ENCODE peak calls at places on chromosomes 16 and 17, in four cellular contexts. F is activated CD4-positive, CD25-positive, alpha-beta regulatory T cell; V is CD8-positive, alpha-beta memory T cell; R is iris pigment epithelial cell. O is an unnamed sample.

GRCh38 chr16:3963203-3963602 is 82.7 kb upstream of the CREBBP start:
- DNase-seq in F (no peak), V (peak), R (no peak), O (peak)

GRCh38 chr17:39665642-39666221 is 583 bp downstream of the TCAP start:
- DNase-seq in F (no peak), R (no peak), V (no peak), O (no peak)

GRCh38 chr16:23434380-23434779 is 18.6 kb downstream of the COG7 start:
- DNase-seq in F (no peak), R (peak), V (peak), O (peak)

GRCh38 chr16:90031931-90032663 is 12.8 kb upstream of the DBNDD1 start:
- DNase-seq in F (no peak), R (peak), V (no peak), O (no peak)

GRCh38 chr17:65918921-65919546 is 272.9 kb downstream of the CEP112 start:
- DNase-seq in F (no peak), R (peak), V (no peak), O (no peak)

GRCh38 chr16:67977005-67977404 is 3.3 kb downstream of the DPEP3 start:
- DNase-seq in V (no peak), F (no peak), R (no peak), O (no peak)

GRCh38 chr17:78140169-78141051 is 5.8 kb upstream of the C17orf99 start:
- DNase-seq in V (peak), R (peak), F (peak), O (peak)

GRCh38 chr17:19020016-19020415 is 15.5 kb upstream of the FAM83G start:
- DNase-seq in F (no peak), R (no peak), V (no peak), O (no peak)

O was measured in CD4-positive, alpha-beta memory T cell.